ENCODE peak calls at places on chromosomes 3 and 15, in four cellular contexts. V, R, I and J are unnamed samples. For H3K27me3, the result is how much of the 10 kb centered on the place peaks cover.

GRCh38 chr15:98872777-98873176 is 134.8 kb downstream of the PGPEP1L start:
- DNase-seq in V (no peak), R (no peak), I (no peak), J (no peak)

GRCh38 chr3:127079211-127079610 is 96.3 kb downstream of the PLXNA1 start:
- DNase-seq in V (no peak), R (no peak), I (no peak), J (peak)

GRCh38 chr3:157369712-157370447 is 66.8 kb upstream of the PTX3 start:
- DNase-seq in V (no peak), R (no peak), I (no peak), J (no peak)

GRCh38 chr15:85411992-85412538 is 31.7 kb downstream of the AKAP13 start:
- DNase-seq in V (no peak), R (no peak), I (no peak), J (no peak)

GRCh38 chr3:27758083-27758482 is 36.0 kb upstream of the EOMES start:
- DNase-seq in V (no peak), R (peak), I (no peak), J (no peak)

GRCh38 chr3:45644467-45645201 is 44.6 kb upstream of the SACM1L start:
- DNase-seq in V (no peak), R (peak), I (no peak), J (no peak)

GRCh38 chr15:88120021-88120420 is 136.5 kb downstream of the NTRK3 start:
- DNase-seq in V (no peak), R (no peak), I (no peak), J (no peak)

GRCh38 chr3:68972358-68972979 is 40.1 kb upstream of the TAFA4 start:
- DNase-seq in V (no peak), R (peak), I (peak), J (no peak)

GRCh38 chr3:104510091-104510860 is 856.4 kb upstream of the ALCAM start:
- DNase-seq in V (no peak), R (no peak), I (no peak), J (no peak)

GRCh38 chr15:65072027-65072426 is 4.2 kb upstream of the RASL12 start:
- DNase-seq in V (peak), R (no peak), I (no peak), J (peak)

GRCh38 chr15:26028086-26028740 is 165.1 kb upstream of the ATP10A start:
- DNase-seq in V (no peak), R (no peak), I (no peak), J (no peak)

GRCh38 chr3:66795365-66795764 is 202.7 kb upstream of the KBTBD8 start:
- DNase-seq in V (no peak), R (no peak), I (no peak), J (no peak)

GRCh38 chr3:128484404-128485282 is 8.4 kb downstream of the GATA2 start:
- DNase-seq in V (peak), R (no peak), I (no peak), J (peak)

GRCh38 chr3:178479860-178480259 is 56.4 kb upstream of the KCNMB2 start:
- DNase-seq in V (no peak), R (no peak), I (no peak), J (no peak)

GRCh38 chr3:30435950-30436349 is 170.5 kb upstream of the TGFBR2 start:
- DNase-seq in V (no peak), R (no peak), I (no peak), J (no peak)

GRCh38 chr15:25899870-25900269 is 36.7 kb upstream of the ATP10A start:
- DNase-seq in V (no peak), R (no peak), I (no peak), J (no peak)

GRCh38 chr3:184491867-184492615 is 69.5 kb upstream of the EPHB3 start:
- DNase-seq in V (peak), R (no peak), I (peak), J (peak)

GRCh38 chr15:71115567-71116351 is 488 bp downstream of the THSD4 start:
- DNase-seq in V (peak), R (no peak), I (peak), J (peak)

GRCh38 chr15:100531823-100532222 is 3.1 kb upstream of the CERS3 start:
- DNase-seq in V (no peak), R (no peak), I (no peak), J (no peak)
- H3K27me3 ChIP-seq in V (under half), R (under half), I (under half), J (under half)

GRCh38 chr3:48566401-48566760 is 2.8 kb upstream of the UCN2 start:
- DNase-seq in V (no peak), R (no peak), I (no peak), J (no peak)

GRCh38 chr3:48565591-48566400 is 2.2 kb upstream of the UCN2 start:
- DNase-seq in V (no peak), R (no peak), I (no peak), J (no peak)

GRCh38 chr3:48567090-48567489 is 3.5 kb upstream of the UCN2 start:
- DNase-seq in V (no peak), R (no peak), I (no peak), J (no peak)

GRCh38 chr3:48568476-48568875 is 4.9 kb upstream of the UCN2 start:
- DNase-seq in V (no peak), R (no peak), I (no peak), J (no peak)

GRCh38 chr3:48567500-48567899 is 3.9 kb upstream of the UCN2 start:
- DNase-seq in V (no peak), R (no peak), I (no peak), J (no peak)
- H3K27me3 ChIP-seq in V (under half), R (under half), I (under half), J (under half)

GRCh38 chr15:78228356-78228996 is 5.9 kb downstream of the ACSBG1 start:
- DNase-seq in V (no peak), R (no peak), I (no peak), J (no peak)

GRCh38 chr15:78225783-78226541 is 8.4 kb downstream of the ACSBG1 start:
- DNase-seq in V (no peak), R (no peak), I (no peak), J (no peak)

GRCh38 chr15:78233496-78233895 is 869 bp downstream of the ACSBG1 start:
- DNase-seq in V (no peak), R (no peak), I (no peak), J (no peak)

GRCh38 chr15:78232951-78233350 is 1.4 kb downstream of the ACSBG1 start:
- DNase-seq in V (no peak), R (no peak), I (no peak), J (no peak)

DNA sequence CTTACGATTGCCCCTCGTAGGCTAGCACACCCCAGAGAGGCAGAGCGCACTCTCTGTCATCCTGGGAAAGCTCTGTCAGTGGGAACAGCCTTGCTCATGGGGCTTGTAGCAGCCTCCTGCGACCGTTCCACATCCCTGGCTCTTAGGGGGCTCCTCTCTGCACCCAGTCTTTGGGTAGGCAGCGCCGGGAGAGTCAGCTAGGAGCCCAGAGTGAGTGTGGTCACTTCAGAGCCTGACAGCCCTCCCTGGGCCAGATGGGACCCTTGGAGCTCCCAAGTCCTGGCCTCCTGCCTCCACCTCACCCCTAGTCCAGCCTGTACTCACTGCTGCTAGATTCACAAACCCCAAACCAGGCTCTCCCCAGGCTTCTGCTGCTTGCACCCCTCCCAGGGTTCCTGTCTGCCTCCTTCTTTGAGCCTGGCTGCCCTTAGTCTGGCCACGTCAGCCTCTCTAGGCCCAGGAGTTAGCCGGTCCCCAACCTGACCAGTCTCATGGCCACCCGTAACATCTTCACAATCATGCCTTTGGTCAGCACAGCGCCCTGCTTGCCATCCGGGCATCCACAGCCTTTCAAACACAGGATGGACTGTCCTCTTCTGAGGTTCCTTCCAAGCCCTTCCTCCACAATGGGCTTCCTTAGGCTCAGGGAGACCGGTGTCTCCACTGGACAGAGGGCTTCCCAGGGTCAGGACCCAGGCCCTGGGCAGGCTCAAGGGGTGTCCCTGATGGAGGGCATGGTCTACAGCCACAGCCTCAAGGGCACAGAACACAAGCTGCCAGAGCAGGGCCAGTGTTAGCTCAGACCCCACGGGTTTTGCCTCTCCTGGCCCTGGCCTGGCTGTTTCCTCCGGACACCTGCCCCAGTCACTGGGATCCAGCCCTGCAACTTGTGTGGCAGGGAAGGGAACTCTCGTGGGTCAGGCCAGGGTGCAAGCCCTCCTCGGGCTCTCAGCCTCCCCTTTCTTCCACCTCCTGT is 4.6 kb downstream of the ACSBG1 start:
- DNase-seq in V (no peak), R (no peak), I (no peak), J (no peak)
- H3K27me3 ChIP-seq in V (under half), R (under half), I (under half), J (under half)

DNA sequence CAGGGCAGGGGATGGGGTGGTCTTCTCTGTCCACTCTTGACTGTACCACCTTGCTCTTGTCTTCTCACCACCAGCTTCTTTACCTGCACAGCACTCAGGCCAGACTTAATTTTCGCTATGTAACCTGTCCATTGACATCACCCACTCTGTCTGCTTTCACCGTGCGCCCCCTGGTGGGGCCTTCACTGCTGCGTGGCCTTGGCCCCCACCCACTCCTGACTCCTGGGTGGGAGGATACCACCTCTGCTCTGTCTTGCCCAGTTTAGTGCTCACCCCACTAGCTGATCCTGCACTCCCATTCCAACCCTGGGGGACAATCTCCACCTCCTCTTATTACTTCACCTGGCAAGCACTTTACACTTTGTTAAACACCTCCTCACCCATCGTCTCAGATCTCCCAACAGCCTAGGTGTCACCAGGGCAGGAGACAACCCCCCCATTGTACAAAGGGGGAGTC is 17.7 kb downstream of the PTH1R start:
- DNase-seq in V (peak), R (peak), I (no peak), J (peak)
- H3K27me3 ChIP-seq in V (under half), R (under half), I (half or more), J (under half)

DNA sequence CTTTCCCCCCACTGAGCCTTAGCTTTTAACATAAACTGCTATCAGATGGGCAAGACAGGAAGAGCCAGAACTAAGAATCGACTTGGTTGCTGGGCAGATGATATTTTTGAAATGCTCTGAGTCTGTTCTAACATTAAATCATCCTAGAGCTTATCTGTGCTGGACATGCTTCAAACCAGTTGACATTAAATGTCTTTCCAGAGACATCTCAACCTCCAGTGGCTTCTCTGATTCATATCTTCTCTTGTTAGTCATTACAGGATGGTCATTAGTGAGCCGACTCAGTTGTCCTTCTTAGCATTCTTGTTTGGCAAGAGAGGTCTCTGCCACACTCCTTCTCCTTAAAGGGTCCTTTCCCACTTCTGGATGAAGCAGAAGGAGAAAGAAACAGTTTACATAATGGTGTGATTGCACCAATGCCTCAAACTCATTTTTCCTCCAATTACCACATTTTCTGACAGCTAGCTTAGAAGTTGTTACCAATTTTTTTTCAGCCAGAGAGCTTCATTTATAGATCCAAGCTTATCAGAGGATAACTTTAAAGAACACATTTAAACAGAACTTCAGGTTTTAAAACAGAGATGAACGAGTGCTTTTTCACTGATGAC is 21.7 kb upstream of the SYN2 start:
- DNase-seq in V (no peak), R (no peak), I (no peak), J (no peak)
- H3K27me3 ChIP-seq in V (under half), R (under half), I (under half), J (under half)

GRCh38 chr15:40511472-40512133 is 40.8 kb downstream of the CHST14 start:
- DNase-seq in V (peak), R (no peak), I (peak), J (peak)

GRCh38 chr15:40506964-40507571 is 36.3 kb downstream of the CHST14 start:
- DNase-seq in V (peak), R (no peak), I (peak), J (peak)

GRCh38 chr15:40510201-40510600 is 39.4 kb downstream of the CHST14 start:
- DNase-seq in V (no peak), R (no peak), I (no peak), J (no peak)

GRCh38 chr15:40511093-40511471 is 40.3 kb downstream of the CHST14 start:
- DNase-seq in V (no peak), R (no peak), I (no peak), J (no peak)

DNA sequence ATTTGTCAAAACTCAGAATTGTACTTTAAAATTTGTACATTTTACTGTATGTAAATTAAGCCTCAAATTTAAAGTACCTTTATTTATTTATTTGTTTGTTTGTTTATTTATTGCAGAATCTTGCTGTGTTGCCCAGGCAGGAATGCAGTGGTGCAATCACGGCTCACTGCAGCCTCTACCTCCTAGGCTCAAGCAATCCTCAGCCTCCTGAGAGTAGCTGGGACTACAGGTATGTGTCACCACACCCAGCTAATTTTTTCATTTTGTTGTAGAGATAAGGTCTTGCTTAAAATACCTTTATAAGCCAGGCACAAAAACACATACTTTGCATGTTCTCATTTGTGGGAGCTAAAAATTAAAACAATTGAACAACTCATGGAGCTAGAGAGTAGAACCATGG is 37.4 kb downstream of the CHST14 start:
- DNase-seq in V (no peak), R (no peak), I (no peak), J (no peak)
- H3K27me3 ChIP-seq in V (under half), R (under half), I (half or more), J (under half)

DNA sequence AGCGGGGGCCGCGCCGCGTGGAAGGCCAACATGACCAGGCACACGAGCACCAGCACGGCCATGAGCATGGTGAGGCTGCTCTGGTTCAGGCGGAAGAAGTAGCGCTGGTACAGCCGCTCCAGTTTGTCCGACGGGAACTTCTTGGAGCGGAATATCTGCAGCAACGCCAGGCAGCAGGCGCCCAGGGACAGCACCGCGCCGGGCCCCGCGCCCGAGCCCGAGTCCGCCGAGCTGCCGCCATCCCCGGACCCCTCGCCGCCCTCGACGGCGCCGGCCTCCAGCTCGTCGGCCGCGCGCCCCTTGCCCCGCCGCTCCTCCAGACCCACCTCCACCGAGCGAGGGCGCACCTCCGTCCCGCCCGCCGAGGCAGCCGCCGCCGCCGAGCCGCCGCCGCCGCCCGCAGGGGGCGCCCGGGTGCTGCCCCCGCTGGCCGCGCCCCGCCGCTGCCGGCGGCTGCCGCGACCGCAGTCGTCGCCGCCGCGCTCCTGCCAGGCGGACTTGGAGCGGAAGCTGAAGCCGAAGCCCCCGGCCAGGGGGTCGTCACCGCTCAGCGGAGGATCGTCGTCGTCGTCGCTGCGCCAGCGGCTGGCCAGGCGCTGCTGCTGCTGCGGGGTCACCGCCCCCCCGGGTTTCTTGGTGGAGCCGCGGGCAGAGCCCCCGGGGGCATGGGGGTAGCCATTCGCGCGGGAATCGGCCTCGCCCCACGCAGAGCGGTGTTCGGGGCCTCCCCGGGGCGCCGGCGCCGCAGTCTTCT is 964 bp downstream of the ADCY5 start:
- DNase-seq in V (peak), R (no peak), I (no peak), J (no peak)
- H3K27me3 ChIP-seq in V (under half), R (under half), I (half or more), J (half or more)

GRCh38 chr15:77676569-77677375 is 44.1 kb upstream of the LINGO1 start:
- DNase-seq in V (no peak), R (no peak), I (no peak), J (no peak)

GRCh38 chr15:77672110-77672509 is 39.4 kb upstream of the LINGO1 start:
- DNase-seq in V (no peak), R (no peak), I (no peak), J (no peak)

GRCh38 chr15:77675806-77676415 is 43.2 kb upstream of the LINGO1 start:
- DNase-seq in V (no peak), R (no peak), I (no peak), J (no peak)

GRCh38 chr15:77673801-77674317 is 41.1 kb upstream of the LINGO1 start:
- DNase-seq in V (no peak), R (no peak), I (no peak), J (no peak)

DNA sequence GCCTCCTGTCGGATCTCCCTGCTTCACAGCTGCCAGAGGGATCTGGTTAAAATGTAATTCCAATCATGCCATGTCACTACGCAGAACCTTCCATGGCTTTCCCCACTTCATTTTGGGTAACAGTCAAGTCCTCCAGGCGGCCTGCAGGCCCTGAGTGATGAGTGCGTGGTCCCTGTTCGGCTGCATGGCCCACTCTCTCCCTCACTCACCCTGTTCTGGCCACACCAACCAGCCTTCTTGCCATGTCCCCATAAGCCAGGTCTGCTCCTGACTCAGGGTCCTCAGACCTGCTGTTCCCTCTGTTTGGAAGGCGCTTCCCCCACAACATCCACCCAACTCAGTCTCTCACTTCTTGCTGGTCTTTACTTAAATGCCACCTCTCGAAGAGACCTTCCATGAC is 41.6 kb upstream of the LINGO1 start:
- DNase-seq in V (no peak), R (no peak), I (no peak), J (no peak)
- H3K27me3 ChIP-seq in V (under half), R (under half), I (under half), J (under half)